ENCODE peak calls at places on chromosomes 12 and 14, in seven cellular contexts. Q is activated T-cell treated with anti-CD3 and anti-CD28 coated beads, Interleukin-2, amount 50 U/mL, for 4 hours; P is SW480; E is astrocyte; O is HEK293T; H is BJ; J is dermis microvascular lymphatic vessel endothelial cell. I is an unnamed sample.

GRCh38 chr14:70289138-70289537 is 70.3 kb downstream of the COX16 start:
- DNase-seq in E (no peak), Q (peak), O (no peak), H (no peak), J (no peak), P (no peak), I (no peak)

GRCh38 chr14:39626589-39627576 is 194.7 kb upstream of the FBXO33 start:
- DNase-seq in Q (no peak), H (no peak), E (no peak), O (no peak), J (no peak), P (no peak), I (no peak)

GRCh38 chr12:49909826-49910225 is 6.1 kb upstream of the FAIM2 start:
- DNase-seq in H (no peak), O (no peak), E (peak), J (no peak), Q (no peak), P (peak), I (peak)

GRCh38 chr14:73996731-73997107 is 22.4 kb downstream of the ENTPD5 start:
- DNase-seq in Q (no peak), P (no peak), J (no peak), H (no peak), E (no peak), O (no peak), I (no peak)

GRCh38 chr12:117119592-117120198 is 20.5 kb upstream of the TESC start:
- DNase-seq in E (no peak), P (no peak), J (no peak), Q (peak), O (peak), H (no peak), I (peak)

GRCh38 chr12:126156806-126157574 is 1091.8 kb downstream of the AACS start:
- DNase-seq in J (no peak), E (no peak), O (no peak), Q (no peak), P (peak), H (no peak), I (no peak)

GRCh38 chr12:40158592-40159111 is 52.8 kb upstream of the SLC2A13 start:
- DNase-seq in O (no peak), Q (no peak), E (no peak), J (no peak), P (no peak), H (no peak), I (no peak)

GRCh38 chr12:126069549-126070165 is 1004.4 kb downstream of the AACS start:
- DNase-seq in O (peak), H (no peak), E (peak), P (peak), Q (no peak), J (peak), I (peak)

GRCh38 chr12:1839464-1839863 is 19.1 kb downstream of the LRTM2 start:
- DNase-seq in J (no peak), Q (no peak), O (no peak), P (no peak), H (no peak), E (no peak), I (no peak)

GRCh38 chr14:59306775-59307174 is 118.3 kb downstream of the DAAM1 start:
- DNase-seq in P (peak), E (peak), Q (no peak), J (no peak), O (no peak), H (no peak), I (no peak)

GRCh38 chr14:75805646-75806045 is 144.6 kb downstream of the TTLL5 start:
- DNase-seq in E (no peak), P (no peak), Q (no peak), O (no peak), J (no peak), H (no peak), I (no peak)

GRCh38 chr14:71996615-71997014 is 64.4 kb downstream of the RGS6 start:
- DNase-seq in O (no peak), J (no peak), Q (no peak), H (no peak), P (no peak), E (no peak), I (no peak)

GRCh38 chr12:94792690-94793089 is 142.3 kb upstream of the TMCC3 start:
- DNase-seq in P (no peak), O (peak), H (no peak), E (no peak), J (no peak), Q (no peak), I (peak)

GRCh38 chr12:115837220-115837619 is 440.3 kb downstream of the MED13L start:
- DNase-seq in J (no peak), O (no peak), P (no peak), H (no peak), Q (no peak), E (no peak), I (no peak)

GRCh38 chr14:49187799-49188198 is 398.4 kb downstream of the RPS29 start:
- DNase-seq in P (no peak), H (no peak), Q (no peak), J (no peak), E (no peak), O (no peak), I (no peak)

GRCh38 chr12:49762468-49762847 is 21.1 kb downstream of the TMBIM6 start:
- DNase-seq in P (no peak), H (no peak), O (no peak), J (no peak), E (no peak), Q (no peak), I (no peak)

GRCh38 chr12:92139634-92140555 is 5.8 kb downstream of the BTG1 start:
- DNase-seq in Q (no peak), P (peak), J (no peak), E (peak), H (no peak), O (no peak), I (no peak)

GRCh38 chr14:104424406-104425072 is 155.0 kb upstream of the C14orf180 start:
- DNase-seq in Q (no peak), E (no peak), J (no peak), P (no peak), H (no peak), O (no peak), I (no peak)

GRCh38 chr14:32593290-32593942 is 264.3 kb downstream of the AKAP6 start:
- DNase-seq in P (no peak), E (peak), H (peak), J (no peak), O (no peak), Q (no peak), I (no peak)

GRCh38 chr12:52801773-52802172 is 5.9 kb upstream of the KRT3 start:
- DNase-seq in H (no peak), Q (no peak), E (no peak), J (no peak), O (no peak), P (no peak), I (no peak)

GRCh38 chr14:61925043-61925442 is 162.8 kb downstream of the SNAPC1 start:
- DNase-seq in H (no peak), P (peak), J (no peak), E (peak), Q (no peak), O (no peak), I (no peak)

GRCh38 chr12:120939523-120939922 is 35.4 kb upstream of the SPPL3 start:
- DNase-seq in E (no peak), Q (no peak), J (no peak), P (no peak), H (no peak), O (no peak), I (no peak)

GRCh38 chr12:71469235-71469873 is 29.8 kb downstream of the LGR5 start:
- DNase-seq in P (peak), O (peak), E (peak), Q (no peak), J (no peak), H (no peak), I (no peak)

GRCh38 chr12:124847113-124847512 is 16.6 kb downstream of the SCARB1 start:
- DNase-seq in P (no peak), O (no peak), E (no peak), Q (no peak), J (no peak), H (no peak), I (no peak)

GRCh38 chr12:74980510-74980909 is 229.1 kb downstream of the KCNC2 start:
- DNase-seq in P (no peak), Q (no peak), O (peak), J (no peak), H (no peak), E (no peak), I (no peak)

GRCh38 chr12:25236190-25236589 is 14.5 kb downstream of the KRAS start:
- DNase-seq in P (no peak), O (no peak), E (peak), J (no peak), H (no peak), Q (no peak), I (no peak)

GRCh38 chr14:69069020-69069421 is 83.9 kb downstream of the DCAF5 start:
- DNase-seq in J (no peak), O (no peak), E (peak), H (peak), Q (no peak), P (no peak), I (no peak)

GRCh38 chr14:46490150-46490769 is 161.3 kb downstream of the RPL10L start:
- DNase-seq in H (no peak), Q (no peak), J (no peak), O (peak), E (peak), P (peak), I (no peak)

GRCh38 chr12:87678453-87678852 is 350.7 kb downstream of the C12orf50 start:
- DNase-seq in H (no peak), E (peak), J (no peak), P (no peak), Q (no peak), O (no peak), I (no peak)

GRCh38 chr14:95741051-95741490 is 27.1 kb upstream of the TCL1A start:
- DNase-seq in Q (no peak), H (no peak), J (no peak), O (peak), P (peak), E (no peak), I (peak)

GRCh38 chr12:23337213-23337612 is 612.3 kb downstream of the SOX5 start:
- DNase-seq in O (no peak), P (no peak), J (no peak), Q (no peak), H (no peak), E (no peak), I (no peak)

GRCh38 chr12:131159660-131160059 is 206.0 kb downstream of the ADGRD1 start:
- DNase-seq in H (no peak), P (peak), E (no peak), Q (no peak), O (peak), J (no peak), I (no peak)

GRCh38 chr12:123519151-123520001 is 14.1 kb downstream of the RILPL1 start:
- DNase-seq in J (peak), P (no peak), H (peak), Q (no peak), O (no peak), E (peak), I (peak)

GRCh38 chr14:93132472-93133065 is 16.8 kb upstream of the ITPK1 start:
- DNase-seq in H (no peak), P (peak), J (peak), O (peak), E (peak), Q (peak), I (no peak)

GRCh38 chr12:51951843-51952722 is 584 bp downstream of the ACVR1B start:
- DNase-seq in H (no peak), E (no peak), P (no peak), J (no peak), O (no peak), Q (peak), I (no peak)

GRCh38 chr12:79055926-79056674 is 191.5 kb downstream of the SYT1 start:
- DNase-seq in O (no peak), J (no peak), E (peak), P (no peak), H (peak), Q (no peak), I (no peak)

GRCh38 chr14:92173668-92174067 is 51.9 kb downstream of the CPSF2 start:
- DNase-seq in Q (no peak), J (no peak), H (no peak), O (no peak), E (peak), P (no peak), I (no peak)

GRCh38 chr12:67388331-67389163 is 119.4 kb downstream of the CAND1 start:
- DNase-seq in H (no peak), O (peak), J (no peak), E (no peak), P (peak), Q (no peak), I (no peak)

GRCh38 chr12:20367731-20368652 is at the start of gene PDE3A:
- DNase-seq in P (no peak), O (peak), Q (no peak), J (no peak), E (peak), H (no peak), I (no peak)